ENCODE peak calls at places on chromosomes 6 and 20, in five cellular contexts. One of them, this sample, is unnamed.

GRCh38 chr6:153312633-153313032 is 181.6 kb upstream of the RGS17 start:
- DNase-seq in ovary: no peak
- DNase-seq in vagina: no peak
- DNase-seq in IMR-90: peak; percentile 35
- DNase-seq in CD8-positive, alpha-beta T cell: peak; percentile 3
- DNase-seq in this sample: no peak

GRCh38 chr20:19021406-19022117 is 190.9 kb upstream of the SLC24A3 start:
- DNase-seq in CD8-positive, alpha-beta T cell: no peak
- DNase-seq in IMR-90: no peak
- DNase-seq in vagina: peak; percentile 72
- DNase-seq in ovary: no peak
- DNase-seq in this sample: no peak

GRCh38 chr6:71287038-71287437 is 1.6 kb upstream of the OGFRL1 start:
- DNase-seq in IMR-90: peak; percentile 11
- DNase-seq in ovary: no peak
- DNase-seq in vagina: no peak
- DNase-seq in CD8-positive, alpha-beta T cell: no peak
- DNase-seq in this sample: peak; percentile 55

GRCh38 chr20:2293486-2293885 is 2.3 kb upstream of the TGM3 start:
- DNase-seq in ovary: no peak
- DNase-seq in IMR-90: no peak
- DNase-seq in CD8-positive, alpha-beta T cell: no peak
- DNase-seq in vagina: no peak
- DNase-seq in this sample: no peak

GRCh38 chr6:110055387-110055735 is 77.2 kb downstream of the GPR6 start:
- DNase-seq in ovary: no peak
- DNase-seq in vagina: no peak
- DNase-seq in CD8-positive, alpha-beta T cell: no peak
- DNase-seq in IMR-90: no peak
- DNase-seq in this sample: no peak

GRCh38 chr6:148316308-148316707 is 26.3 kb upstream of the SASH1 start:
- DNase-seq in CD8-positive, alpha-beta T cell: no peak
- DNase-seq in vagina: no peak
- DNase-seq in IMR-90: no peak
- DNase-seq in ovary: no peak
- DNase-seq in this sample: no peak

GRCh38 chr6:79413562-79414002 is 123.6 kb downstream of the LCA5 start:
- DNase-seq in IMR-90: peak; percentile 23
- DNase-seq in CD8-positive, alpha-beta T cell: no peak
- DNase-seq in ovary: no peak
- DNase-seq in vagina: no peak
- DNase-seq in this sample: no peak

GRCh38 chr6:110532401-110532800 is 56.0 kb upstream of the SLC22A16 start:
- DNase-seq in IMR-90: no peak
- DNase-seq in ovary: no peak
- DNase-seq in vagina: no peak
- DNase-seq in CD8-positive, alpha-beta T cell: no peak
- DNase-seq in this sample: no peak

GRCh38 chr6:3329491-3330051 is 70.8 kb downstream of the PSMG4 start:
- DNase-seq in vagina: no peak
- DNase-seq in IMR-90: no peak
- DNase-seq in CD8-positive, alpha-beta T cell: no peak
- DNase-seq in ovary: no peak
- DNase-seq in this sample: no peak
- H3K27ac ChIP-seq in vagina: no peak overlapping the region
- H3K27ac ChIP-seq in IMR-90: no peak overlapping the region
- H3K27ac ChIP-seq in CD8-positive, alpha-beta T cell: no peak overlapping the region
- H3K27ac ChIP-seq in ovary: no peak overlapping the region
- H3K27ac ChIP-seq in this sample: no peak overlapping the region

GRCh38 chr20:25206063-25206403 is 10.5 kb downstream of the ENTPD6 start:
- DNase-seq in vagina: no peak
- DNase-seq in CD8-positive, alpha-beta T cell: no peak
- DNase-seq in IMR-90: no peak
- DNase-seq in ovary: no peak
- DNase-seq in this sample: no peak
- H3K27ac ChIP-seq in vagina: no peak overlapping the region
- H3K27ac ChIP-seq in CD8-positive, alpha-beta T cell: no peak overlapping the region
- H3K27ac ChIP-seq in IMR-90: no peak overlapping the region
- H3K27ac ChIP-seq in ovary: no peak overlapping the region
- H3K27ac ChIP-seq in this sample: no peak overlapping the region

DNA sequence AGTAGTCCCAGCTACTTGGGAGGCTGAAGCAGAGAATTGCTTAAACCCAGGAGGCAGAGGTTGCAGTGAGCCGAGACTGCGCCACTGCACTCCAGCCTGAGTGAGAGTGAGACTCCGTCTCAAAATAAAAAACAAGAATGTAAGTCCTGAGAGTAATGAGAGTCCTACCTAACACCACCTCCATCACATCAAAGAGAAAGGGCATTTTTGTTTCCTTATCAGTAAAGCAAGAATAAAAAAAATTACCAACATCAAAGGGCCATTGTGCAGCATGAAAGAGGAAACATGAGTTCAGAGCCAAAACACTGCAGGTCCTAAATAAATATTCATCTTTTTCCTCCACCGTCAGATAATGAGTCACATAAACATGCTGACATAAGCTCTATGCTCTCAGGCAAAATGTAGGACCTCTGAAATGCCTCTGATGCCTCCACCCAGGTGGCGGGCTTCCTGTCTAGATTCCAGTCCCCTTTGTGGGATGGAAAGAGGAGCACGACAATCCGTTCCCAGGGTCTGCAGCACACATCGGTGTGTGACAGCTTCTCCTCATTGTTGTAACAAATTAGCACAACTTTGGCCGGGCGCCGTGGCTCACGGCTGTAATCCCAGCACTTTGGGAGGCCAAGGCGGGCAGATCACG is 7.2 kb downstream of the ATP9A start:
- DNase-seq in IMR-90: peak; percentile 96
- DNase-seq in vagina: no peak
- DNase-seq in CD8-positive, alpha-beta T cell: no peak
- DNase-seq in ovary: no peak
- DNase-seq in this sample: no peak
- H3K27ac ChIP-seq in IMR-90: peak overlapping the region; percentile 58
- H3K27ac ChIP-seq in vagina: no peak overlapping the region
- H3K27ac ChIP-seq in CD8-positive, alpha-beta T cell: no peak overlapping the region
- H3K27ac ChIP-seq in ovary: no peak overlapping the region
- H3K27ac ChIP-seq in this sample: no peak overlapping the region

GRCh38 chr6:82365011-82365751 is 1.6 kb downstream of the TPBG start:
- DNase-seq in IMR-90: peak; percentile 35
- DNase-seq in ovary: no peak
- DNase-seq in CD8-positive, alpha-beta T cell: no peak
- DNase-seq in vagina: no peak
- DNase-seq in this sample: no peak
- H3K27ac ChIP-seq in IMR-90: peak overlapping the region; percentile 98
- H3K27ac ChIP-seq in ovary: no peak overlapping the region
- H3K27ac ChIP-seq in CD8-positive, alpha-beta T cell: no peak overlapping the region
- H3K27ac ChIP-seq in vagina: peak overlapping the region; percentile 86
- H3K27ac ChIP-seq in this sample: peak overlapping the region; percentile 79

DNA sequence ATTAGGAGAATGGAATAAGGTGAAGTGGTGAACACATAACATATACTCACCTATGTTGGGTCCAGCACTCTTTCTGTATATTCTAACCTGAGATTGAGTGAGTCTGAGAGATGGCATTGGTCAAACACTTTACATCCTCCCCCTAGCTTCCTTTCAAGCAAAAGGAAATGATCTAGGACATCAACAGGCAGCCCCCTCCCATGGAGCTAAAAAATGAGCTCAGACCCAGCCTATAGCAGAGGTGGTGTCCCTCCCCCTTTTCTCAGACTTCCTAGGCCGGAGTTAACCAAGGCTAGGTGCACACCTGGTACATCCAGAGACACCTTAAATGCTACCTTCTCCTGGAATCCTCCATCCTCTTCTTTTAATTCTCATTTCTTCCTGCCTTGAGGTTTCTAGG is 5.5 kb upstream of the SDC4 start:
- DNase-seq in ovary: no peak
- DNase-seq in IMR-90: no peak
- DNase-seq in vagina: no peak
- DNase-seq in CD8-positive, alpha-beta T cell: no peak
- DNase-seq in this sample: no peak
- H3K27ac ChIP-seq in ovary: no peak overlapping the region
- H3K27ac ChIP-seq in IMR-90: peak overlapping the region; percentile 10
- H3K27ac ChIP-seq in vagina: no peak overlapping the region
- H3K27ac ChIP-seq in CD8-positive, alpha-beta T cell: no peak overlapping the region
- H3K27ac ChIP-seq in this sample: no peak overlapping the region

GRCh38 chr6:45654673-45655072 is 276.9 kb upstream of the SUPT3H start:
- DNase-seq in vagina: no peak
- DNase-seq in CD8-positive, alpha-beta T cell: no peak
- DNase-seq in ovary: no peak
- DNase-seq in IMR-90: peak; percentile 47
- DNase-seq in this sample: no peak

GRCh38 chr6:45652393-45652792 is 274.7 kb upstream of the SUPT3H start:
- DNase-seq in ovary: no peak
- DNase-seq in CD8-positive, alpha-beta T cell: no peak
- DNase-seq in vagina: no peak
- DNase-seq in IMR-90: no peak
- DNase-seq in this sample: no peak

GRCh38 chr6:45655630-45656422 is 278.1 kb upstream of the SUPT3H start:
- DNase-seq in ovary: no peak
- DNase-seq in vagina: no peak
- DNase-seq in IMR-90: peak; percentile 99
- DNase-seq in CD8-positive, alpha-beta T cell: no peak
- DNase-seq in this sample: no peak

GRCh38 chr6:45651301-45651700 is 273.6 kb upstream of the SUPT3H start:
- DNase-seq in vagina: no peak
- DNase-seq in IMR-90: no peak
- DNase-seq in ovary: no peak
- DNase-seq in CD8-positive, alpha-beta T cell: no peak
- DNase-seq in this sample: no peak

DNA sequence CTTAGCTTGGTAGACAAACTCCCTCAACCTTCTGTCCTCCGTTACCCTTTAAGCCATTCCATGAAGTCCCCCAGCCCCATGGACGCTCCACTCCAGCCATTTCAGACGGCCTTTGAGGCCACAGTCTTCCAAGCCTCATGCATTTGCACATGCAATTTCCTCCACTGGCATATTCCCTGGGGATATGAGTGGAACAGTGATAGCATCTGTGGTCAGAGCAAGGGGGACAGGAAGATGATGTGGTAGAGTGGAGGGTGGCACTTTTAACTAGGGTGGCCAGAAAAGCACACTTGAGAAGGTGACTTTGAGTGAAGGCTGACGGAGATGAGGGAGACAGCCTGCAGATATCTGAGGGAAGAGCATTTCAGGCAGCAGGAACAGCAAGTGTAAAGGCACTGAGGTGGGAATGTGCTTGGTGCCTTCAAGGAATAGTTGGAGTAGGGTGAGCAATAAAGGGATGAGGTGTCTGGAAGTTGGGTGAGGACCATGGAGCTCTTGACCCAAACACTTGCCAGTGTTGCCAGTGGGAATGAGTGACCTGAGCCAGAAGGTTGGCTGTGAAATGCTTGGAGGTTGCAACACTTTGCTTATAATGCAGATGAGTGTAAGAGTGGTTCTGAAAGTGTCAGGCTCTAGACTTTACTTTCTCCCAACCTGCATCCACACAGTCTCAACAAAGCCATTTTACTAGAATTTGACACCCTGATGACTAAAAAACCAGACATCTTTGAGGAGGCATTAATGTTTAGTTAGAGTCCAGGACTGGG is 275.6 kb upstream of the SUPT3H start:
- DNase-seq in vagina: no peak
- DNase-seq in IMR-90: no peak
- DNase-seq in ovary: no peak
- DNase-seq in CD8-positive, alpha-beta T cell: no peak
- DNase-seq in this sample: no peak
- H3K27ac ChIP-seq in vagina: no peak overlapping the region
- H3K27ac ChIP-seq in IMR-90: no peak overlapping the region
- H3K27ac ChIP-seq in ovary: no peak overlapping the region
- H3K27ac ChIP-seq in CD8-positive, alpha-beta T cell: no peak overlapping the region
- H3K27ac ChIP-seq in this sample: no peak overlapping the region

This sample was measured in tibial artery.